ENCODE peak calls at places on chromosomes 6 and 20, in eight cellular contexts. W is T-helper 2 cell, P is HuH-7.5, H is AG04449, B is AG09319, E is T-helper 1 cell, F is left colon, G is posterior vena cava. O is an unnamed sample.

GRCh38 chr20:33076662-33077398 is 2.6 kb upstream of the BPIFB4 start:
- DNase-seq in F (no peak), H (no peak), G (no peak), E (peak), B (no peak), P (no peak), W (no peak), O (no peak)

GRCh38 chr20:63625771-63626423 is 1.0 kb downstream of the GMEB2 start:
- DNase-seq in H (no peak), E (no peak), B (no peak), F (no peak), G (no peak), P (no peak), W (no peak), O (no peak)

GRCh38 chr20:57618091-57618765 is 2.0 kb downstream of the ZBP1 start:
- DNase-seq in G (peak), W (no peak), H (no peak), F (peak), P (no peak), E (peak), B (no peak), O (no peak)

GRCh38 chr20:61628901-61629300 is 376.8 kb downstream of the CDH4 start:
- DNase-seq in W (no peak), G (no peak), H (no peak), P (no peak), B (no peak), F (no peak), E (no peak), O (no peak)

GRCh38 chr6:92538296-92538695 is 881.1 kb downstream of the EPHA7 start:
- DNase-seq in G (no peak), F (no peak), B (no peak), H (no peak), E (no peak), P (no peak), W (no peak), O (no peak)

GRCh38 chr6:41352396-41352795 is 17.0 kb downstream of the NCR2 start:
- DNase-seq in G (no peak), B (no peak), F (no peak), H (no peak), P (no peak), W (no peak), E (no peak), O (no peak)

GRCh38 chr6:15513131-15513771 is 149.6 kb downstream of the DTNBP1 start:
- DNase-seq in W (no peak), F (no peak), G (peak), H (no peak), P (no peak), B (no peak), E (no peak), O (no peak)

GRCh38 chr6:95365454-95365853 is 211.9 kb upstream of the MANEA start:
- DNase-seq in P (no peak), G (no peak), E (no peak), H (no peak), F (no peak), W (no peak), B (no peak), O (no peak)

GRCh38 chr6:118645395-118645794 is 6.0 kb downstream of the CEP85L start:
- DNase-seq in W (no peak), B (no peak), G (no peak), E (no peak), F (no peak), H (no peak), P (no peak), O (no peak)

GRCh38 chr20:10876558-10876957 is 202.8 kb upstream of the JAG1 start:
- DNase-seq in B (peak), F (no peak), E (no peak), P (no peak), G (no peak), H (no peak), W (no peak), O (no peak)

GRCh38 chr6:143336446-143337152 is 113.9 kb downstream of the ADAT2 start:
- DNase-seq in W (no peak), E (peak), G (no peak), H (no peak), P (no peak), B (no peak), F (no peak), O (no peak)

GRCh38 chr6:158570681-158570962 is 10.7 kb downstream of the TMEM181 start:
- DNase-seq in W (no peak), H (no peak), E (no peak), B (no peak), P (no peak), F (no peak), G (no peak), O (no peak)

GRCh38 chr20:49880177-49880576 is 35.2 kb downstream of the SPATA2 start:
- DNase-seq in G (peak), H (peak), E (no peak), W (no peak), B (no peak), F (no peak), P (no peak), O (no peak)

GRCh38 chr6:109867970-109868358 is 110.1 kb upstream of the GPR6 start:
- DNase-seq in P (no peak), H (no peak), G (no peak), B (no peak), W (no peak), E (no peak), F (no peak), O (no peak)

GRCh38 chr6:30647802-30648460 is 998 bp downstream of the C6orf136 start:
- DNase-seq in P (peak), G (no peak), B (no peak), F (peak), W (no peak), E (no peak), H (no peak), O (no peak)

GRCh38 chr20:41365785-41366545 is 653 bp downstream of the EMILIN3 start:
- DNase-seq in F (no peak), B (no peak), P (no peak), G (peak), H (no peak), W (no peak), E (no peak), O (no peak)

GRCh38 chr6:124064317-124065113 is 260.9 kb downstream of the NKAIN2 start:
- DNase-seq in E (no peak), W (no peak), F (no peak), H (no peak), G (no peak), B (no peak), P (no peak), O (no peak)

GRCh38 chr6:3841711-3842565 is 7.2 kb upstream of the FAM50B start:
- DNase-seq in B (no peak), E (no peak), F (no peak), H (peak), P (no peak), W (no peak), G (peak), O (no peak)

GRCh38 chr6:32816746-32817204 is at the start of gene HLA-DOB:
- DNase-seq in G (no peak), F (no peak), H (no peak), B (no peak), E (no peak), P (no peak), W (no peak), O (no peak)

GRCh38 chr6:83442752-83443151 is 11.9 kb upstream of the ME1 start:
- DNase-seq in G (no peak), B (no peak), F (no peak), E (no peak), P (no peak), W (no peak), H (no peak), O (no peak)

GRCh38 chr6:33139596-33140206 is 52.6 kb downstream of the COL11A2 start:
- DNase-seq in P (no peak), H (no peak), E (no peak), B (no peak), G (no peak), F (no peak), W (no peak), O (no peak)

GRCh38 chr6:50353603-50354002 is 303.9 kb upstream of the DEFB112 start:
- DNase-seq in G (no peak), E (no peak), P (no peak), F (no peak), W (no peak), H (no peak), B (no peak), O (no peak)

GRCh38 chr20:62320581-62321354 is 18.0 kb downstream of the ADRM1 start:
- DNase-seq in W (no peak), E (no peak), P (no peak), G (no peak), F (no peak), H (no peak), B (no peak), O (no peak)